ENCODE peak calls at places on chromosomes 6 and 20, in eight cellular contexts. Y, O, L, K, M, Z, F and W are unnamed samples.

GRCh38 chr6:51213806-51214205 is 395.1 kb downstream of the TFAP2B start:
- DNase-seq in M (no peak), Z (no peak), L (no peak), Y (no peak), O (no peak), F (no peak), K (no peak), W (no peak)

GRCh38 chr6:131470549-131470948 is 102.5 kb upstream of the ARG1 start:
- DNase-seq in L (peak), K (no peak), Y (no peak), O (no peak), Z (no peak), M (no peak), F (no peak), W (no peak)

GRCh38 chr6:73694711-73695411 is 1.1 kb upstream of the CD109 start:
- DNase-seq in L (peak), K (no peak), Z (peak), O (no peak), M (no peak), Y (no peak), F (peak), W (peak)

GRCh38 chr6:5537967-5538366 is 276.7 kb downstream of the FARS2 start:
- DNase-seq in Z (peak), K (no peak), F (no peak), O (no peak), M (peak), L (peak), Y (no peak), W (peak)

GRCh38 chr6:11007715-11008608 is 36.1 kb downstream of the ELOVL2 start:
- DNase-seq in Z (peak), F (peak), L (peak), M (no peak), O (no peak), K (no peak), Y (no peak), W (peak)

GRCh38 chr20:61280217-61280980 is 28.3 kb downstream of the CDH4 start:
- DNase-seq in M (no peak), Y (no peak), L (no peak), K (no peak), Z (no peak), O (no peak), F (no peak), W (no peak)

GRCh38 chr20:41879151-41879550 is 261.0 kb upstream of the CHD6 start:
- DNase-seq in L (no peak), F (no peak), Z (no peak), K (no peak), M (no peak), O (no peak), Y (no peak), W (no peak)

GRCh38 chr6:34476462-34476861 is 10.6 kb downstream of the PACSIN1 start:
- DNase-seq in M (no peak), F (no peak), L (no peak), Y (no peak), K (no peak), O (no peak), Z (no peak), W (no peak)

GRCh38 chr20:31669876-31670275 is 32.2 kb downstream of the COX4I2 start:
- DNase-seq in M (no peak), Z (no peak), L (no peak), O (no peak), F (no peak), Y (no peak), K (no peak), W (no peak)

GRCh38 chr6:110320307-110320706 is 37.8 kb downstream of the METTL24 start:
- DNase-seq in K (no peak), F (no peak), L (no peak), O (no peak), M (no peak), Z (no peak), Y (no peak), W (no peak)

GRCh38 chr6:136014454-136015421 is 163.2 kb downstream of the PDE7B start:
- DNase-seq in O (peak), K (no peak), M (peak), Y (peak), Z (peak), L (peak), F (no peak), W (peak)

GRCh38 chr20:59405226-59405815 is 104.9 kb downstream of the EDN3 start:
- DNase-seq in K (no peak), Z (no peak), L (no peak), Y (no peak), O (no peak), M (no peak), F (no peak), W (no peak)

DNA sequence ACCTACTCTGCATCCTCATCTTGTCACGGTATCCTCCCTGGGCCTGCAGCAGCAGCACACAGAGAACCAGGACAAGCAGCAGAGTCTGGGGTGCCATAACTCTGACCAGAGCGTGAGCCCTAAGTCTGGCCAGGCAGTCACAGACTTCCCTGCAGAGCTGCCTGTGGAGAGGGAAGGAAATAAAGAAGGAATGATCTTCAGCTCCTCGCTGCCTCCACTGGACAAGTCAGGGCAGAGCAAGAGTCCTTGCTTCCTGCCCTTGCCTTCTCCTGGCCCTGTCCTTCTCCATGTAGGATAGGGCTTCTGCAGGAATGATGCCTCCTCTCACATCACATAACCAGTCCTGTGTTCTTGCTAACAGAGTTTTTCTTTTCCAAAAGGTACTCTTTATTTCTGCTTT is 15.9 kb upstream of the WFDC11 start:
- DNase-seq in Y (no peak), F (no peak), O (no peak), K (no peak), L (peak), M (no peak), Z (no peak), W (no peak)
- TF ChIP-seq CTCF in Y (no peak), F (peak), O (peak), K (no peak), L (peak), M (no peak), Z (peak), W (no peak)

DNA sequence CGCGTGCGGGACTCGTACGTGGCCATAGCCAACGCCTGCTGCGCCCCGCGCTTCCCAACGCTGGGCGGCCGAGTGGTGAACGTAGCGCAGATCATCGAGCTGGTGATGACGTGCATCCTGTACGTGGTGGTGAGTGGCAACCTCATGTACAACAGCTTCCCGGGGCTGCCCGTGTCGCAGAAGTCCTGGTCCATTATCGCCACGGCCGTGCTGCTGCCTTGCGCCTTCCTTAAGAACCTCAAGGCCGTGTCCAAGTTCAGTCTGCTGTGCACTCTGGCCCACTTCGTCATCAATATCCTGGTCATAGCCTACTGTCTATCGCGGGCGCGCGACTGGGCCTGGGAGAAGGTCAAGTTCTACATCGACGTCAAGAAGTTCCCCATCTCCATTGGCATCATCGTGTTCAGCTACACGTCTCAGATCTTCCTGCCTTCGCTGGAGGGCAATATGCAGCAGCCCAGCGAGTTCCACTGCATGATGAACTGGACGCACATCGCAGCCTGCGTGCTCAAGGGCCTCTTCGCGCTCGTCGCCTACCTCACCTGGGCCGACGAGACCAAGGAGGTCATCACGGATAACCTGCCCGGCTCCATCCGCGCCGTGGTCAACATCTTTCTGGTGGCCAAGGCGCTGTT is 3.4 kb downstream of the SLC32A1 start:
- DNase-seq in Z (no peak), M (no peak), O (no peak), L (no peak), F (no peak), K (no peak), Y (no peak), W (no peak)
- TF ChIP-seq CTCF in Z (no peak), M (no peak), O (no peak), L (no peak), F (no peak), K (no peak), Y (no peak), W (no peak)

GRCh38 chr6:167121471-167121870 is 1.4 kb upstream of the CCR6 start:
- DNase-seq in K (no peak), Y (no peak), Z (no peak), O (no peak), F (no peak), M (no peak), L (no peak), W (no peak)

GRCh38 chr6:167118839-167119238 is 4.1 kb upstream of the CCR6 start:
- DNase-seq in M (no peak), O (no peak), K (no peak), Z (no peak), F (no peak), Y (no peak), L (no peak), W (no peak)

GRCh38 chr6:167120557-167121030 is 2.3 kb upstream of the CCR6 start:
- DNase-seq in Z (no peak), K (no peak), M (no peak), O (no peak), F (no peak), Y (no peak), L (no peak), W (no peak)

GRCh38 chr6:167118006-167118405 is 4.9 kb upstream of the CCR6 start:
- DNase-seq in O (no peak), L (no peak), M (no peak), F (no peak), K (no peak), Y (no peak), Z (no peak), W (no peak)

DNA sequence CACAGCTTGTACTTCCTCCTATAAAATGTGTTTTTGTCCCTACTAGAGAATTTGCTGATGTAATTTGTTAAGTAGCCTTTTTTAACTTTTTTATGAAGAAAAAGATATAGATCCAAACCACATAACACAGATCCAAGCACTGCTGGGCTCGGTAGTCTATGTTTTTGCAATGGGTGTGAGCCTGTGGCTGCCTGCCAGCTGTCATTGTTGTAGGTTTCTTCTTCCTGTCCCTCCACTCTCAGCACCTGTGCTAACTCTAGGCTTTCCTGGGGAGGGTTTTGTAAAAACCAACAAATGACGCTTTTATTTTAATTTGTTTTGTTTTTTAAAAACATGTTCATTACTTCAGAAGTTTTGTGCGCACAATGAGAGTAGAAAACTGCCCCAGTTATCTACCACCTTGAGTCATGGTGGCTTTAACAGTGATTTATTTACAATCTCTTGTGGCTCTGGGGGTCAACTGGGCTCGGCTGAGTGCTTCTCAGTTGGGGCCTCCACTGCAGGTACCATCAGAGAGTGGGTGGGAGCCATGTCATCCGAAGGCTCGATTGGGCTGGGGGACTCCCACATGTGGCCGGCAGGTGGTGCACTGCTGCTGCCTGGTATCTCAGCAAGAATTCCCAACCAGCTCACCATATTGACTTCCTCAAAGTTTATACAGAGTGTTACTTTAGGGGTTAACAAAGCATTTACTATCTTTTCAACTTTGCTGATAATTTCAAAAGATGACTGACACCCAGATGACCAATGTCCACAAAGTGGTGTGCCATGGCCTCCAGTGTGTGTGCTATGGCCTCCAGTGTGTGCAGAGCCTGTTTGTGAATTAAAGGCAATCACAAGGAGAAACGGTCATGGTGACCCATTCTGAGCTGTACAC is 3.0 kb upstream of the CCR6 start:
- DNase-seq in L (no peak), K (no peak), Y (no peak), Z (no peak), M (no peak), F (no peak), O (no peak), W (no peak)
- TF ChIP-seq CTCF in L (no peak), K (no peak), Y (no peak), Z (no peak), M (no peak), F (peak), O (no peak), W (no peak)

GRCh38 chr20:6185268-6185667 is 62.4 kb upstream of the FERMT1 start:
- DNase-seq in L (peak), F (no peak), M (no peak), Z (no peak), K (no peak), O (no peak), Y (no peak), W (no peak)
- TF ChIP-seq CTCF in L (peak), F (peak), M (no peak), Z (peak), K (no peak), O (no peak), Y (no peak), W (no peak)

GRCh38 chr6:32146287-32146686 is 5.5 kb downstream of the PRRT1 start:
- DNase-seq in Z (no peak), K (no peak), L (no peak), O (no peak), F (no peak), M (no peak), Y (no peak), W (no peak)

GRCh38 chr6:32146687-32147086 is 5.1 kb downstream of the PRRT1 start:
- DNase-seq in K (no peak), Z (no peak), Y (no peak), O (no peak), L (no peak), F (no peak), M (no peak), W (no peak)

GRCh38 chr6:32148289-32148688 is 3.5 kb downstream of the PRRT1 start:
- DNase-seq in L (no peak), M (no peak), Y (no peak), O (no peak), K (no peak), F (no peak), Z (no peak), W (no peak)

GRCh38 chr6:32148722-32149576 is 2.8 kb downstream of the PRRT1 start:
- DNase-seq in Y (no peak), F (no peak), O (no peak), Z (peak), M (no peak), K (peak), L (peak), W (no peak)

GRCh38 chr6:32147401-32148132 is 4.2 kb downstream of the PRRT1 start:
- DNase-seq in K (no peak), M (no peak), Z (no peak), Y (no peak), O (no peak), F (no peak), L (no peak), W (no peak)
- TF ChIP-seq CTCF in K (no peak), M (no peak), Z (no peak), Y (no peak), O (no peak), F (no peak), L (no peak), W (no peak)

DNA sequence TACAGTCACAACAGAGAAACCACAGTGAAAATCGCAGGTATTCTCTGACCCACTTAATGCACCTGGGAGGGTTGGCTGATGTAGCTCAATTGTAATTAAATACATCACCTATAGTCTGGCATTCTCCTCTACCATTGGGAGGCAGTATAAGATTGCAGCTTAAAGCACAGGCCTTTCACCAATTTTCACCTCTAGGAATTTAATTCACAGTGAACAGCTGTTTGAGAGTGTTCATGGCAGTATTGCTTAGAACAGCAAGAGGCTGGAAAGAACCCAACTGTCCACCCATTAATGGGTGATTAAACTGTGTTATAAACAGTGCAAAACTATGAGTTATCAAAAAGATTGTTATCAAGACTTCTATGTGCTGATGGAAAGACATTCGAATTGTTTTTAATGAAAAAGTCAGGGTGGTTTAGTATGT is 2.0 kb downstream of the EDEM2 start:
- DNase-seq in O (peak), K (no peak), L (peak), Y (no peak), Z (peak), F (peak), M (no peak), W (peak)
- TF ChIP-seq CTCF in O (peak), K (peak), L (peak), Y (no peak), Z (peak), F (peak), M (peak), W (peak)

GRCh38 chr20:1334761-1335160 is 5.8 kb upstream of the SDCBP2 start:
- DNase-seq in K (no peak), L (peak), M (no peak), F (no peak), Y (no peak), Z (no peak), O (no peak), W (no peak)
- TF ChIP-seq CTCF in K (no peak), L (peak), M (no peak), F (no peak), Y (no peak), Z (peak), O (no peak), W (no peak)

GRCh38 chr6:98039876-98040605 is 757.0 kb upstream of the MMS22L start:
- DNase-seq in K (no peak), O (no peak), L (peak), F (no peak), Z (peak), M (no peak), Y (no peak), W (no peak)
- TF ChIP-seq CTCF in K (no peak), O (no peak), L (peak), F (no peak), Z (no peak), M (no peak), Y (no peak), W (no peak)